ENCODE peak calls at places on chromosomes 5 and 9, in ten cellular contexts. W, C, B, R, H, K, F, S, O and U are unnamed samples.

GRCh38 chr9:72384710-72385475 is 19.9 kb upstream of the ZFAND5 start:
- DNase-seq in W (no peak), C (no peak), B (no peak), R (no peak), H (no peak), K (no peak), F (no peak), S (no peak), O (peak), U (no peak)

GRCh38 chr5:27020965-27021364 is 17.4 kb downstream of the CDH9 start:
- DNase-seq in W (no peak), C (peak), B (no peak), R (no peak), H (peak), K (no peak), F (no peak), S (no peak), O (peak), U (no peak)

GRCh38 chr9:104855837-104856236 is 72.1 kb downstream of the ABCA1 start:
- DNase-seq in W (no peak), C (no peak), B (no peak), R (no peak), H (no peak), K (no peak), F (no peak), S (no peak), O (no peak), U (peak)

GRCh38 chr5:150585781-150586461 is 54.5 kb upstream of the SYNPO start:
- DNase-seq in W (no peak), C (no peak), B (no peak), R (no peak), H (no peak), K (no peak), F (peak), S (peak), O (no peak), U (no peak)

GRCh38 chr5:148794275-148794674 is 32.1 kb upstream of the ADRB2 start:
- DNase-seq in W (no peak), C (peak), B (no peak), R (no peak), H (no peak), K (no peak), F (no peak), S (no peak), O (peak), U (no peak)

GRCh38 chr9:126860757-126861466 is 473 bp downstream of the ZBTB34 start:
- DNase-seq in W (peak), C (peak), B (peak), R (peak), H (peak), K (no peak), F (peak), S (peak), O (no peak), U (peak)

GRCh38 chr9:133876144-133876543 is 116.0 kb downstream of the VAV2 start:
- DNase-seq in W (peak), C (peak), B (no peak), R (no peak), H (no peak), K (no peak), F (no peak), S (no peak), O (no peak), U (no peak)

GRCh38 chr5:138985683-138986082 is 110.5 kb upstream of the LRRTM2 start:
- DNase-seq in W (no peak), C (no peak), B (no peak), R (no peak), H (no peak), K (no peak), F (peak), S (no peak), O (no peak), U (no peak)

GRCh38 chr5:81125959-81126358 is 107.2 kb upstream of the CKMT2 start:
- DNase-seq in W (no peak), C (no peak), B (peak), R (no peak), H (no peak), K (no peak), F (no peak), S (peak), O (peak), U (peak)

GRCh38 chr9:128091144-128091543 is 23.1 kb downstream of the SLC25A25 start:
- DNase-seq in W (peak), C (no peak), B (peak), R (no peak), H (peak), K (peak), F (peak), S (no peak), O (peak), U (no peak)

GRCh38 chr9:93660647-93661046 is 84.3 kb downstream of the PHF2 start:
- DNase-seq in W (no peak), C (peak), B (no peak), R (no peak), H (no peak), K (no peak), F (no peak), S (no peak), O (no peak), U (no peak)

GRCh38 chr9:114913217-114913616 is 17.2 kb downstream of the TNFSF8 start:
- DNase-seq in W (no peak), C (no peak), B (no peak), R (no peak), H (no peak), K (no peak), F (no peak), S (no peak), O (no peak), U (no peak)

GRCh38 chr5:133469252-133469651 is 143.1 kb downstream of the FSTL4 start:
- DNase-seq in W (no peak), C (no peak), B (no peak), R (no peak), H (no peak), K (no peak), F (no peak), S (no peak), O (no peak), U (no peak)

GRCh38 chr5:36683821-36684434 is 77.5 kb downstream of the SLC1A3 start:
- DNase-seq in W (no peak), C (no peak), B (no peak), R (no peak), H (no peak), K (peak), F (no peak), S (no peak), O (peak), U (peak)

GRCh38 chr9:17799383-17799782 is 220.5 kb downstream of the SH3GL2 start:
- DNase-seq in W (no peak), C (no peak), B (no peak), R (no peak), H (no peak), K (no peak), F (no peak), S (no peak), O (peak), U (no peak)

GRCh38 chr5:90598300-90598699 is 39.7 kb downstream of the ADGRV1 start:
- DNase-seq in W (no peak), C (no peak), B (no peak), R (no peak), H (peak), K (no peak), F (no peak), S (no peak), O (no peak), U (no peak)

GRCh38 chr5:76468625-76469410 is 65.7 kb downstream of the IQGAP2 start:
- DNase-seq in W (no peak), C (no peak), B (no peak), R (no peak), H (no peak), K (no peak), F (no peak), S (no peak), O (no peak), U (no peak)

GRCh38 chr5:154868702-154869101 is 10.3 kb downstream of the CNOT8 start:
- DNase-seq in W (peak), C (no peak), B (no peak), R (peak), H (peak), K (no peak), F (no peak), S (no peak), O (peak), U (peak)

GRCh38 chr5:35354751-35355150 is 124.5 kb upstream of the PRLR start:
- DNase-seq in W (no peak), C (no peak), B (no peak), R (no peak), H (peak), K (no peak), F (no peak), S (no peak), O (no peak), U (no peak)

DNA sequence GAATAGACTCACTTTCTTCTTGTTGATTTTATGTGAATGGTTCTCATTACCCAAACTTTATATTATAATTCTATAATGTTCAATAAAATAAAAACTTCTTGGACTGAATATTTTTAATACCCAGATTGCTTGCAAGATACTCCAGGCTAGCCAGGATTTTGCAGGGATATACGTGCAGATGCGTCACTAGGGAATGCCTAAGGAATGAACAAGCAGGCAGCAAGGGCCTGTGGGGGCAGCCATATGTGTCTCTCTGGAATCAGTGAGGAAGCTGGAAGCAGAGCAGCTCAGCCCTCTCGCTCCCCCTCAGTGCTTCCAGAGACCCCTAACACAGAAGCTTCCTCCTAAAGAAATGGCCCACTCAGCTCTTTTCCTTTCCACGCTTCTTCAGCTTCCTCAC is 457.4 kb downstream of the CCDC171 start:
- DNase-seq in W (no peak), C (no peak), B (no peak), R (no peak), H (no peak), K (no peak), F (no peak), S (no peak), O (peak), U (no peak)
- H3K27ac ChIP-seq in W (no peak), C (no peak), B (no peak), R (no peak), H (no peak), K (no peak), F (no peak), S (no peak), O (no peak), U (no peak)

GRCh38 chr9:89663264-89663970 is 58.6 kb downstream of the GADD45G start:
- DNase-seq in W (no peak), C (no peak), B (no peak), R (no peak), H (no peak), K (no peak), F (no peak), S (no peak), O (no peak), U (no peak)

GRCh38 chr9:89661391-89661949 is 56.7 kb downstream of the GADD45G start:
- DNase-seq in W (no peak), C (no peak), B (no peak), R (no peak), H (peak), K (peak), F (no peak), S (no peak), O (no peak), U (no peak)

GRCh38 chr9:89664010-89664409 is 59.2 kb downstream of the GADD45G start:
- DNase-seq in W (no peak), C (no peak), B (no peak), R (no peak), H (no peak), K (no peak), F (no peak), S (no peak), O (no peak), U (no peak)

GRCh38 chr9:89661956-89662717 is 57.3 kb downstream of the GADD45G start:
- DNase-seq in W (peak), C (no peak), B (peak), R (no peak), H (peak), K (peak), F (peak), S (peak), O (peak), U (peak)

GRCh38 chr9:89662718-89663246 is 58.0 kb downstream of the GADD45G start:
- DNase-seq in W (no peak), C (no peak), B (no peak), R (no peak), H (no peak), K (no peak), F (no peak), S (no peak), O (no peak), U (no peak)
- H3K27ac ChIP-seq in W (no peak), C (no peak), B (no peak), R (no peak), H (no peak), K (peak), F (peak), S (peak), O (no peak), U (peak)

DNA sequence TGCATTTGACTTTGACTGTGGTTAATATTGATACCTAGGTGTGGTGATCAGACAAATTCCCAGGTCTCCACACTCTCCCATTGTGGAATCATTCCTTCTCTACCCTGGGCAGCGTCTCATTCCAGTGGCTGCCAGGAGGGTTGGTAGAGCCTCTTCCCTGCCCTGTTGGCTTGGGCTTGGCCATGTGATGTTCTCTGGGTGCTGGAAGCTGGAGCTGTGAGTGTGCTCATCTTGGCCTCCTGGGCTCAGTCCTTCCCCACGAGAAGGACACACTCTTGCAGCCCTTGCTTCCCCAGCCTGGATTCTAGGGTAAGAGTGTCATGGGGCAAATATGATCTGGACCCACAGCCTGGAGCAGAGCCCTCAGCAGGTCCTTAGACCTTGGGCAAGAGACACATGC is 167.2 kb upstream of the IRX4 start:
- DNase-seq in W (no peak), C (no peak), B (no peak), R (no peak), H (no peak), K (no peak), F (no peak), S (no peak), O (no peak), U (no peak)
- H3K27ac ChIP-seq in W (no peak), C (no peak), B (no peak), R (no peak), H (no peak), K (no peak), F (no peak), S (no peak), O (no peak), U (no peak)

DNA sequence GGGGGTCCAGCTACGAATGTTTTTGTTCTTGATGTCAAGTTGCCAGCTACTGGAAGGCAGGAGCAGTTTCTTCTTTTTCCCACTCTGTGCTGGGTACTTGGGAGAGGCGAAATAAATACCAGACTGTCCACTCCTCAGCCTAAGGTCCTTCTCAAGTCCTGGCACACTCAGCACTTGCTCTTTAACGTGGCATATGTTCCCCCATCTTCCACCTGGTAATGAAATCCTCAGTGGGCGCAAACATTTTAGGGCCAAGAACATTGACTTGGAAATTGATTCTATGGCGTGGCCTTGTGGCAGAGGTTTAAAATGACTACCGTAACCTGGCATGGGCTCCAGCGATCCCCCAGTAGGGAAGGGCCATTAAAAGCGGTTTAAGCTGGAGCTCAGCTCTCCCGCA is 51.1 kb upstream of the UBTD2 start:
- DNase-seq in W (no peak), C (no peak), B (no peak), R (no peak), H (no peak), K (no peak), F (no peak), S (no peak), O (no peak), U (no peak)
- H3K27ac ChIP-seq in W (no peak), C (no peak), B (no peak), R (no peak), H (no peak), K (no peak), F (no peak), S (no peak), O (no peak), U (no peak)

GRCh38 chr5:176410486-176411180 is 5.7 kb downstream of the CLTB start:
- DNase-seq in W (peak), C (no peak), B (no peak), R (no peak), H (no peak), K (no peak), F (no peak), S (no peak), O (no peak), U (no peak)
- H3K27ac ChIP-seq in W (no peak), C (no peak), B (peak), R (no peak), H (no peak), K (no peak), F (no peak), S (peak), O (no peak), U (peak)